ENCODE peak calls at places on chromosomes 2 and 18, in seven cellular contexts. One of them, this sample, is unnamed.

GRCh38 chr2:138421315-138421970 is 80.1 kb upstream of the SPOPL start:
- DNase-seq in naive B cell: no peak
- DNase-seq in cardiac fibroblast: peak; percentile 9
- DNase-seq in head of caudate nucleus: no peak
- DNase-seq in vagina: no peak
- DNase-seq in non-pigmented ciliary epithelial cell: no peak
- DNase-seq in tibial artery: no peak
- DNase-seq in this sample: no peak

GRCh38 chr2:204282525-204282924 is 262.8 kb upstream of the PARD3B start:
- DNase-seq in naive B cell: no peak
- DNase-seq in cardiac fibroblast: no peak
- DNase-seq in head of caudate nucleus: no peak
- DNase-seq in vagina: no peak
- DNase-seq in non-pigmented ciliary epithelial cell: no peak
- DNase-seq in tibial artery: no peak
- DNase-seq in this sample: no peak

GRCh38 chr2:88765154-88765948 is 73.9 kb downstream of the RPIA start:
- DNase-seq in naive B cell: peak; percentile 37
- DNase-seq in cardiac fibroblast: peak; percentile 14
- DNase-seq in head of caudate nucleus: peak; percentile 44
- DNase-seq in vagina: no peak
- DNase-seq in non-pigmented ciliary epithelial cell: no peak
- DNase-seq in tibial artery: no peak
- DNase-seq in this sample: peak; percentile 44

GRCh38 chr2:184119920-184120820 is 478.2 kb upstream of the ZNF804A start:
- DNase-seq in naive B cell: no peak
- DNase-seq in cardiac fibroblast: no peak
- DNase-seq in head of caudate nucleus: no peak
- DNase-seq in vagina: no peak
- DNase-seq in non-pigmented ciliary epithelial cell: no peak
- DNase-seq in tibial artery: no peak
- DNase-seq in this sample: no peak

GRCh38 chr18:64668563-64668962 is 519.7 kb upstream of the LINC00305 start:
- DNase-seq in naive B cell: no peak
- DNase-seq in cardiac fibroblast: no peak
- DNase-seq in head of caudate nucleus: no peak
- DNase-seq in vagina: no peak
- DNase-seq in non-pigmented ciliary epithelial cell: no peak
- DNase-seq in tibial artery: no peak
- DNase-seq in this sample: no peak

GRCh38 chr2:24261441-24261840 is 86.6 kb downstream of the FAM228A start:
- DNase-seq in naive B cell: no peak
- DNase-seq in cardiac fibroblast: no peak
- DNase-seq in head of caudate nucleus: no peak
- DNase-seq in vagina: no peak
- DNase-seq in non-pigmented ciliary epithelial cell: no peak
- DNase-seq in tibial artery: no peak
- DNase-seq in this sample: no peak

GRCh38 chr2:74498500-74499268 is 719 bp downstream of the LBX2 start:
- DNase-seq in naive B cell: peak; percentile 14
- DNase-seq in cardiac fibroblast: no peak
- DNase-seq in head of caudate nucleus: no peak
- DNase-seq in vagina: no peak
- DNase-seq in non-pigmented ciliary epithelial cell: no peak
- DNase-seq in tibial artery: no peak
- DNase-seq in this sample: no peak

GRCh38 chr18:5304232-5304631 is 8.7 kb upstream of the ZBTB14 start:
- DNase-seq in naive B cell: no peak
- DNase-seq in cardiac fibroblast: no peak
- DNase-seq in head of caudate nucleus: no peak
- DNase-seq in vagina: no peak
- DNase-seq in non-pigmented ciliary epithelial cell: no peak
- DNase-seq in tibial artery: no peak
- DNase-seq in this sample: no peak

GRCh38 chr2:174342600-174343342 is 8.0 kb downstream of the SP9 start:
- DNase-seq in naive B cell: no peak
- DNase-seq in cardiac fibroblast: no peak
- DNase-seq in head of caudate nucleus: no peak
- DNase-seq in vagina: no peak
- DNase-seq in non-pigmented ciliary epithelial cell: no peak
- DNase-seq in tibial artery: no peak
- DNase-seq in this sample: no peak

GRCh38 chr2:10810175-10811161 is 2.1 kb downstream of the PDIA6 start:
- DNase-seq in naive B cell: peak; percentile 57
- DNase-seq in cardiac fibroblast: peak; percentile 31
- DNase-seq in head of caudate nucleus: no peak
- DNase-seq in vagina: no peak
- DNase-seq in non-pigmented ciliary epithelial cell: no peak
- DNase-seq in tibial artery: no peak
- DNase-seq in this sample: peak; percentile 46

GRCh38 chr2:239715606-239716005 is 309.5 kb downstream of the NDUFA10 start:
- DNase-seq in naive B cell: no peak
- DNase-seq in cardiac fibroblast: no peak
- DNase-seq in head of caudate nucleus: no peak
- DNase-seq in vagina: no peak
- DNase-seq in non-pigmented ciliary epithelial cell: no peak
- DNase-seq in tibial artery: no peak
- DNase-seq in this sample: no peak

GRCh38 chr2:37912056-37912455 is 13.0 kb upstream of the RMDN2 start:
- DNase-seq in naive B cell: no peak
- DNase-seq in cardiac fibroblast: peak; percentile 22
- DNase-seq in head of caudate nucleus: no peak
- DNase-seq in vagina: no peak
- DNase-seq in non-pigmented ciliary epithelial cell: no peak
- DNase-seq in tibial artery: no peak
- DNase-seq in this sample: no peak

GRCh38 chr2:2664989-2665833 is 334.1 kb upstream of the MYT1L start:
- DNase-seq in naive B cell: no peak
- DNase-seq in cardiac fibroblast: peak; percentile 13
- DNase-seq in head of caudate nucleus: no peak
- DNase-seq in vagina: no peak
- DNase-seq in non-pigmented ciliary epithelial cell: peak; percentile 63
- DNase-seq in tibial artery: peak; percentile 50
- DNase-seq in this sample: no peak

GRCh38 chr2:241659150-241659739 is 21.8 kb downstream of the ATG4B start:
- DNase-seq in naive B cell: peak; percentile 10
- DNase-seq in cardiac fibroblast: peak; percentile 87
- DNase-seq in head of caudate nucleus: peak; percentile 65
- DNase-seq in vagina: no peak
- DNase-seq in non-pigmented ciliary epithelial cell: no peak
- DNase-seq in tibial artery: peak; percentile 43
- DNase-seq in this sample: peak; percentile 84

GRCh38 chr2:239206851-239207250 is 194.0 kb downstream of the HDAC4 start:
- DNase-seq in naive B cell: no peak
- DNase-seq in cardiac fibroblast: no peak
- DNase-seq in head of caudate nucleus: no peak
- DNase-seq in vagina: no peak
- DNase-seq in non-pigmented ciliary epithelial cell: no peak
- DNase-seq in tibial artery: no peak
- DNase-seq in this sample: no peak

GRCh38 chr2:197890160-197890559 is 85.8 kb downstream of the PLCL1 start:
- DNase-seq in naive B cell: no peak
- DNase-seq in cardiac fibroblast: peak; percentile 80
- DNase-seq in head of caudate nucleus: no peak
- DNase-seq in vagina: no peak
- DNase-seq in non-pigmented ciliary epithelial cell: no peak
- DNase-seq in tibial artery: no peak
- DNase-seq in this sample: peak; percentile 54

GRCh38 chr2:46850742-46851141 is 64.9 kb downstream of the MCFD2 start:
- DNase-seq in naive B cell: no peak
- DNase-seq in cardiac fibroblast: peak; percentile 93
- DNase-seq in head of caudate nucleus: no peak
- DNase-seq in vagina: no peak
- DNase-seq in non-pigmented ciliary epithelial cell: peak; percentile 88
- DNase-seq in tibial artery: peak; percentile 66
- DNase-seq in this sample: peak; percentile 32

GRCh38 chr2:107595749-107596148 is 230.9 kb upstream of the RGPD4 start:
- DNase-seq in naive B cell: no peak
- DNase-seq in cardiac fibroblast: peak; percentile 47
- DNase-seq in head of caudate nucleus: no peak
- DNase-seq in vagina: no peak
- DNase-seq in non-pigmented ciliary epithelial cell: peak; percentile 15
- DNase-seq in tibial artery: no peak
- DNase-seq in this sample: no peak

GRCh38 chr2:62381672-62382071 is 124.3 kb downstream of the TMEM17 start:
- DNase-seq in naive B cell: no peak
- DNase-seq in cardiac fibroblast: no peak
- DNase-seq in head of caudate nucleus: no peak
- DNase-seq in vagina: no peak
- DNase-seq in non-pigmented ciliary epithelial cell: no peak
- DNase-seq in tibial artery: no peak
- DNase-seq in this sample: peak; percentile 27

GRCh38 chr18:31040982-31041345 is 1.6 kb downstream of the DSC3 start:
- DNase-seq in naive B cell: no peak
- DNase-seq in cardiac fibroblast: peak; percentile 14
- DNase-seq in head of caudate nucleus: no peak
- DNase-seq in vagina: no peak
- DNase-seq in non-pigmented ciliary epithelial cell: no peak
- DNase-seq in tibial artery: no peak
- DNase-seq in this sample: no peak

GRCh38 chr18:25686960-25687520 is 335.1 kb upstream of the ZNF521 start:
- DNase-seq in naive B cell: no peak
- DNase-seq in cardiac fibroblast: no peak
- DNase-seq in head of caudate nucleus: no peak
- DNase-seq in vagina: no peak
- DNase-seq in non-pigmented ciliary epithelial cell: no peak
- DNase-seq in tibial artery: no peak
- DNase-seq in this sample: no peak

GRCh38 chr18:79988925-79989361 is 580 bp upstream of the TXNL4A start:
- DNase-seq in naive B cell: no peak
- DNase-seq in cardiac fibroblast: peak; percentile 49
- DNase-seq in head of caudate nucleus: peak; percentile 14
- DNase-seq in vagina: no peak
- DNase-seq in non-pigmented ciliary epithelial cell: no peak
- DNase-seq in tibial artery: no peak
- DNase-seq in this sample: peak; percentile 58

GRCh38 chr2:30761226-30761625 is 46.0 kb downstream of the CAPN13 start:
- DNase-seq in naive B cell: no peak
- DNase-seq in cardiac fibroblast: no peak
- DNase-seq in head of caudate nucleus: no peak
- DNase-seq in vagina: no peak
- DNase-seq in non-pigmented ciliary epithelial cell: no peak
- DNase-seq in tibial artery: no peak
- DNase-seq in this sample: no peak

GRCh38 chr2:10924859-10925258 is 13.1 kb downstream of the KCNF1 start:
- DNase-seq in naive B cell: no peak
- DNase-seq in cardiac fibroblast: no peak
- DNase-seq in head of caudate nucleus: no peak
- DNase-seq in vagina: no peak
- DNase-seq in non-pigmented ciliary epithelial cell: no peak
- DNase-seq in tibial artery: no peak
- DNase-seq in this sample: no peak

GRCh38 chr18:79503406-79503805 is 107.7 kb downstream of the NFATC1 start:
- DNase-seq in naive B cell: no peak
- DNase-seq in cardiac fibroblast: no peak
- DNase-seq in head of caudate nucleus: no peak
- DNase-seq in vagina: no peak
- DNase-seq in non-pigmented ciliary epithelial cell: no peak
- DNase-seq in tibial artery: peak; percentile 13
- DNase-seq in this sample: no peak

GRCh38 chr2:220334210-220334609 is 706.8 kb downstream of the SLC4A3 start:
- DNase-seq in naive B cell: no peak
- DNase-seq in cardiac fibroblast: peak; percentile 11
- DNase-seq in head of caudate nucleus: no peak
- DNase-seq in vagina: no peak
- DNase-seq in non-pigmented ciliary epithelial cell: no peak
- DNase-seq in tibial artery: no peak
- DNase-seq in this sample: no peak

GRCh38 chr18:45449761-45450227 is 165.5 kb upstream of the SLC14A2 start:
- DNase-seq in naive B cell: no peak
- DNase-seq in cardiac fibroblast: peak; percentile 31
- DNase-seq in head of caudate nucleus: peak; percentile 47
- DNase-seq in vagina: no peak
- DNase-seq in non-pigmented ciliary epithelial cell: no peak
- DNase-seq in tibial artery: peak; percentile 72
- DNase-seq in this sample: no peak

GRCh38 chr2:216666461-216667233 is 28.7 kb downstream of the IGFBP5 start:
- DNase-seq in naive B cell: peak; percentile 42
- DNase-seq in cardiac fibroblast: peak; percentile 73
- DNase-seq in head of caudate nucleus: peak; percentile 66
- DNase-seq in vagina: no peak
- DNase-seq in non-pigmented ciliary epithelial cell: no peak
- DNase-seq in tibial artery: peak; percentile 69
- DNase-seq in this sample: peak; percentile 69

GRCh38 chr2:126940331-126940730 is 41.6 kb downstream of the TEX51 start:
- DNase-seq in naive B cell: no peak
- DNase-seq in cardiac fibroblast: no peak
- DNase-seq in head of caudate nucleus: no peak
- DNase-seq in vagina: no peak
- DNase-seq in non-pigmented ciliary epithelial cell: no peak
- DNase-seq in tibial artery: no peak
- DNase-seq in this sample: no peak

GRCh38 chr2:102064679-102065674 is 73.2 kb downstream of the IL1R2 start:
- DNase-seq in naive B cell: no peak
- DNase-seq in cardiac fibroblast: peak; percentile 85
- DNase-seq in head of caudate nucleus: no peak
- DNase-seq in vagina: no peak
- DNase-seq in non-pigmented ciliary epithelial cell: no peak
- DNase-seq in tibial artery: no peak
- DNase-seq in this sample: peak; percentile 28

GRCh38 chr2:143255899-143256298 is 126.7 kb downstream of the ARHGAP15 start:
- DNase-seq in naive B cell: no peak
- DNase-seq in cardiac fibroblast: no peak
- DNase-seq in head of caudate nucleus: no peak
- DNase-seq in vagina: no peak
- DNase-seq in non-pigmented ciliary epithelial cell: no peak
- DNase-seq in tibial artery: no peak
- DNase-seq in this sample: no peak

GRCh38 chr2:100242891-100243670 is 79.2 kb downstream of the LONRF2 start:
- DNase-seq in naive B cell: peak; percentile 67
- DNase-seq in cardiac fibroblast: peak; percentile 61
- DNase-seq in head of caudate nucleus: peak; percentile 47
- DNase-seq in vagina: no peak
- DNase-seq in non-pigmented ciliary epithelial cell: no peak
- DNase-seq in tibial artery: peak; percentile 52
- DNase-seq in this sample: peak; percentile 74

GRCh38 chr2:74503506-74504475 is 3.7 kb downstream of the PCGF1 start:
- DNase-seq in naive B cell: no peak
- DNase-seq in cardiac fibroblast: peak; percentile 56
- DNase-seq in head of caudate nucleus: no peak
- DNase-seq in vagina: no peak
- DNase-seq in non-pigmented ciliary epithelial cell: no peak
- DNase-seq in tibial artery: no peak
- DNase-seq in this sample: no peak

GRCh38 chr2:29530281-29530680 is 391.1 kb downstream of the ALK start:
- DNase-seq in naive B cell: no peak
- DNase-seq in cardiac fibroblast: peak; percentile 20
- DNase-seq in head of caudate nucleus: no peak
- DNase-seq in vagina: no peak
- DNase-seq in non-pigmented ciliary epithelial cell: no peak
- DNase-seq in tibial artery: no peak
- DNase-seq in this sample: no peak

GRCh38 chr2:30040147-30040546 is 106.7 kb upstream of the YPEL5 start:
- DNase-seq in naive B cell: no peak
- DNase-seq in cardiac fibroblast: no peak
- DNase-seq in head of caudate nucleus: no peak
- DNase-seq in vagina: no peak
- DNase-seq in non-pigmented ciliary epithelial cell: no peak
- DNase-seq in tibial artery: no peak
- DNase-seq in this sample: no peak

GRCh38 chr18:45657357-45658335 is 42.4 kb downstream of the SLC14A2 start:
- DNase-seq in naive B cell: no peak
- DNase-seq in cardiac fibroblast: no peak
- DNase-seq in head of caudate nucleus: no peak
- DNase-seq in vagina: no peak
- DNase-seq in non-pigmented ciliary epithelial cell: no peak
- DNase-seq in tibial artery: no peak
- DNase-seq in this sample: no peak

GRCh38 chr18:5295231-5295920 is at the start of gene ZBTB14:
- DNase-seq in naive B cell: peak; percentile 80
- DNase-seq in cardiac fibroblast: peak; percentile 75
- DNase-seq in head of caudate nucleus: peak; percentile 70
- DNase-seq in vagina: no peak
- DNase-seq in non-pigmented ciliary epithelial cell: no peak
- DNase-seq in tibial artery: peak; percentile 35
- DNase-seq in this sample: peak; percentile 62